ENCODE peak calls at places on chromosomes 1 and 21, in four cellular contexts. Y, X, O and J are unnamed samples.

GRCh38 chr1:222347627-222348026 is 200.3 kb downstream of the HHIPL2 start:
- DNase-seq in Y (no peak), X (peak; percentile 4), O (no peak), J (no peak)

GRCh38 chr1:160261526-160261877 is 847 bp downstream of the DCAF8 start:
- DNase-seq in Y (no peak), X (peak; percentile 42), O (peak; percentile 72), J (peak; percentile 83)

GRCh38 chr1:65431111-65431705 is 10.7 kb downstream of the LEPR start:
- DNase-seq in Y (no peak), X (peak; percentile 47), O (peak; percentile 42), J (peak; percentile 43)

GRCh38 chr1:10730985-10731384 is 65.5 kb downstream of the CASZ1 start:
- DNase-seq in Y (no peak), X (no peak), O (no peak), J (peak; percentile 78)

GRCh38 chr1:32984090-32984828 is 19.6 kb upstream of the RNF19B start:
- DNase-seq in Y (peak; percentile 46), X (peak; percentile 86), O (no peak), J (no peak)

GRCh38 chr1:32870615-32871363 is at the start of gene FNDC5:
- DNase-seq in Y (peak; percentile 56), X (peak; percentile 89), O (peak; percentile 61), J (no peak)

GRCh38 chr1:157487430-157487829 is 64.9 kb downstream of the FCRL5 start:
- DNase-seq in Y (no peak), X (no peak), O (no peak), J (no peak)

GRCh38 chr1:17984510-17985085 is 123.0 kb upstream of the IGSF21 start:
- DNase-seq in Y (peak; percentile 71), X (peak; percentile 49), O (peak; percentile 67), J (peak; percentile 20)

GRCh38 chr1:235079443-235079967 is 49.1 kb downstream of the TOMM20 start:
- DNase-seq in Y (no peak), X (no peak), O (no peak), J (peak; percentile 71)

GRCh38 chr1:188988589-188988988 is 1489.1 kb downstream of the BRINP3 start:
- DNase-seq in Y (no peak), X (no peak), O (no peak), J (no peak)
- TF ChIP-seq FOXJ3 in Y (no peak), X (no peak), O (no peak), J (no peak)

DNA sequence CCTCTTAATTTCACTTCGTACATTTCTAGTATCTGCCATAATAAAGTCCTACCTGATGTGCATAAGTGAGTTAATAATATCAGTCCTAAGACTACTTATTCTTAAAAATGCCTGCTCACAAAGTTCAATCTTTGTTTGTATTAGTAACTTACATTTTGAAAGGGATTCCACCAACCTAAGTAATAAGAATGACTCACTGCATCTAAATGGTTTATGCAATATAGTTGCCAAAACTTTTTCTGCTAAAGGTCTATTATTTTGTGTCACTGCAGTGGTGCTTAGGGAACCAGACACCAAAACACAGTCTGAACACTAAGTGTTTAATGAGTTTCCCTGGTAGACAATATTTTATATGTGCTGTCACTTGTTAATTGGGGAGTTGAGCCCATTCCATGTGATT is 1.8 kb downstream of the ZNF669 start:
- DNase-seq in Y (no peak), X (no peak), O (no peak), J (no peak)
- TF ChIP-seq FOXJ3 in Y (no peak), X (no peak), O (no peak), J (no peak)

GRCh38 chr21:45980271-45980670 is 1.3 kb upstream of the COL6A1 start:
- DNase-seq in Y (no peak), X (no peak), O (no peak), J (no peak)

GRCh38 chr21:45981154-45981606 is 390 bp upstream of the COL6A1 start:
- DNase-seq in Y (peak; percentile 79), X (peak; percentile 91), O (peak; percentile 91), J (peak; percentile 47)

GRCh38 chr21:45979141-45979631 is 2.4 kb upstream of the COL6A1 start:
- DNase-seq in Y (no peak), X (peak; percentile 18), O (no peak), J (no peak)

GRCh38 chr21:45980697-45981096 is 873 bp upstream of the COL6A1 start:
- DNase-seq in Y (no peak), X (no peak), O (no peak), J (no peak)

GRCh38 chr21:45979651-45980050 is 1.9 kb upstream of the COL6A1 start:
- DNase-seq in Y (no peak), X (no peak), O (no peak), J (no peak)
- TF ChIP-seq FOXJ3 in Y (no peak), X (no peak), O (no peak), J (no peak)

GRCh38 chr1:117659565-117660264 is 53.9 kb downstream of the TENT5C start:
- DNase-seq in Y (no peak), X (no peak), O (peak; percentile 89), J (no peak)
- TF ChIP-seq FOXJ3 in Y (no peak), X (no peak), O (no peak), J (no peak)

GRCh38 chr1:206949641-206950040 is 3.4 kb upstream of the PIGR start:
- DNase-seq in Y (no peak), X (no peak), O (no peak), J (no peak)
- TF ChIP-seq FOXJ3 in Y (no peak), X (no peak), O (no peak), J (no peak)

GRCh38 chr1:27658951-27659496 is 13.0 kb downstream of the IFI6 start:
- DNase-seq in Y (no peak), X (no peak), O (no peak), J (no peak)

GRCh38 chr1:27659497-27660299 is 12.3 kb downstream of the IFI6 start:
- DNase-seq in Y (peak; percentile 96), X (peak; percentile 96), O (peak; percentile 94), J (peak; percentile 53)

GRCh38 chr1:27652505-27652904 is 17.5 kb upstream of the FGR start:
- DNase-seq in Y (no peak), X (no peak), O (no peak), J (no peak)

GRCh38 chr1:27655151-27655929 is 16.7 kb downstream of the IFI6 start:
- DNase-seq in Y (no peak), X (no peak), O (peak; percentile 43), J (no peak)

GRCh38 chr1:27656157-27656893 is 15.7 kb downstream of the IFI6 start:
- DNase-seq in Y (peak; percentile 70), X (no peak), O (no peak), J (no peak)
- TF ChIP-seq FOXJ3 in Y (no peak), X (no peak), O (no peak), J (no peak)

DNA sequence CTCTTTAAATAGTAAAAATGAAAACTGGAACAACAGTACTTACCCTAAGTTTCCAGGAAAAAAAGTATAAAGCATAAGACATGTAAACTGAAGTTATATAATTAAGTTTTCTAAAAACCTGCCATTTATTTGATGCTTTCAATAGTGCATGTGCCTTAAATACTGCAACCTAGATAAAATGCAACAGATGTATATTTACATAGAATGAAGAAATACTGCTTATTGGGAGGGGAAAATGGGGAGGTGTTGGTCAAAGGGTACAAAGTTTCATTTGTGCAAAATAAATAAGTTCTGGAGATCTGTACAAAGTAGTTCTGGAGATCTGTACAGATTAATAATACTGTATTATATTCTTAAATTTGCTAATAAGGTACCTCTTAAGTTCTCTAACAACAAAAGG is 68.6 kb downstream of the PRPF38A start:
- DNase-seq in Y (no peak), X (no peak), O (no peak), J (peak; percentile 45)
- TF ChIP-seq FOXJ3 in Y (no peak), X (no peak), O (no peak), J (peak; percentile 37)

DNA sequence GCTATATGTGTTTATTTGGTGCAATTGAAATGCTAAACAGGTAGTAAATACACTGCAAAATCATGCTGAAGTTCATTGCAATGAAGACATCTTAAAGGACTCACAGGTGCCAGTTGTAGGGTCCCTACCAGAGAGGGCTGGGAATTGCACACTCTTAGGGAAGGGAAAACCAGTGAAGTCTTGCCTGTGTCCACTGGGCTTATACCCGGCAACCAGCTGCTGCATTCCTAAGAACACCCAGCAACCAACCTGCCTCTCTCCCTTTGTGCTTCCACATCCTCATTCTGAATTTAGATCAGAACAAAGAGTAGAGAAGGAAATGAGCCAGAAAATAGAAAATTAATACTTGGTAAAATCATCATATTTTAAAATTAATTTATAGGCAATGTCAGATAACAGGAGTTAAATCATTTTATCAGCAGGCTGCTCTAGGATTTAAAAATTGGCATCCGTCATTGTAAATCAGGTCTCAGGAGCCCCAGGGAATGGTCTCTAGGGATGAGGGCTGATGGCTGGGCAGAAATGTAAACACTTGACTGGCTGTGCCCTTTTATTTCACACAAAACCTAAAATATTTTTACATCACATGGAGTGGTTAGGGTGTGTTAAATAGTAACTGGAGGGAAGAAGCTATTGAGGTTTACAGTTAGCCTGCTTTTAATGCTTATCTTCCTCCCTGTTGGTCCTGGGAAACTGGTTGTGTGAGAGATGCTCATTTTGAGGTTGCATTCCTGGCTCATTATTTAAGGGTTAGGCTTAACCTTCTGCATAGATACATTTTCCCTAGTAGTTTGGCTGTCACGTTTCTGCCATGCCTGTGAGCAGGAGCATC is 31.3 kb downstream of the PTGFRN start:
- DNase-seq in Y (no peak), X (peak; percentile 42), O (no peak), J (no peak)
- TF ChIP-seq FOXJ3 in Y (no peak), X (no peak), O (no peak), J (no peak)

DNA sequence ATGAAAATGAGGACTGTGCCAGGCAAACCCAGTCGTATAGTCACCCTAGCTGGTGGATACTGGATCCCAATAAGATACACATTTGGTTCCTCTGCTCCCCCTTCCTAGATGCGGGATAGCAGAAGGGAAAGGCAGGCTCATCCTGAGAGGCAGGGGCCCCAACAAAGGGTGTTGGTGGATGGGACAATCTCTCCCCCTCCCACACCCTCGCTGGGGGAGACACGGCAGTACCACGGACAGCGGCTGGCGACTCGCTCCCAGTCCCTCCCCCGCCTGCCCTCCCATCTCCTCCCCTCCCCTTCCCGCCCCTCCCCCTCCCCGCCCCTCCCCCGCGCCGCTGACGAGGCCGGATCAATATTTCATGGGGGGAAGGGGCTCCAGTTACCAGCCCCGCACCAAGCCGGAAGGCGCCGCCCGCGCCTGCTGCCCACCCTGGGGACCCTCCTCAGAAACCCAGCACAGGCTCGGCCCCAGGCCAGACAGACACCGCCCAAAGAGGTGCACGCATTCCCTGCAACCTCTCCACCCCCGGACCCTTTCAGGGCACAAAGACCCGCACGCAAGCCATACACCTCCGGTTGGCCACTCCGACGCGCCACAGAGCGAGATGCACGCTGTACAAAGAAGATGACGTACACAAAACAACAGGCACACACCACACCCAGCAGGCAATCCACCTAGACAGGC is 11.5 kb downstream of the RIMS3 start:
- DNase-seq in Y (peak; percentile 78), X (peak; percentile 51), O (peak; percentile 76), J (no peak)
- TF ChIP-seq FOXJ3 in Y (no peak), X (no peak), O (no peak), J (no peak)